ENCODE peak calls at places on chromosomes 11 and 22, in four cellular contexts. J is H9, Y is IMR-90, D is H1. Z is an unnamed sample.

GRCh38 chr11:75031771-75032549 is 43.2 kb downstream of the NEU3 start:
- DNase-seq in J (peak), Y (peak), D (peak), Z (peak)

GRCh38 chr11:28792856-28793255 is 684.7 kb downstream of the METTL15 start:
- DNase-seq in J (peak), Y (no peak), D (no peak), Z (no peak)

GRCh38 chr11:66015094-66015881 is 3.5 kb downstream of the CST6 start:
- DNase-seq in J (no peak), Y (no peak), D (no peak), Z (no peak)

GRCh38 chr11:18727499-18728236 is 1.7 kb upstream of the IGSF22 start:
- DNase-seq in J (peak), Y (peak), D (no peak), Z (peak)

GRCh38 chr11:19244084-19244483 is 3.3 kb upstream of the E2F8 start:
- DNase-seq in J (no peak), Y (no peak), D (no peak), Z (no peak)

GRCh38 chr11:64348611-64349387 is 8.8 kb downstream of the CCDC88B start:
- DNase-seq in J (no peak), Y (no peak), D (no peak), Z (peak)

GRCh38 chr11:61080986-61081590 is 21.2 kb upstream of the CD5 start:
- DNase-seq in J (no peak), Y (no peak), D (no peak), Z (peak)

GRCh38 chr11:88175004-88175706 is at the start of gene RAB38:
- DNase-seq in J (peak), Y (peak), D (peak), Z (peak)

GRCh38 chr11:111737877-111738205 is 28.3 kb downstream of the PPP2R1B start:
- DNase-seq in J (no peak), Y (no peak), D (no peak), Z (no peak)

GRCh38 chr11:9851366-9851765 is 187.5 kb downstream of the SWAP70 start:
- DNase-seq in J (no peak), Y (peak), D (no peak), Z (no peak)

GRCh38 chr11:2304156-2305139 is 2.6 kb downstream of the TSPAN32 start:
- DNase-seq in J (peak), Y (no peak), D (no peak), Z (no peak)

GRCh38 chr11:120028181-120028935 is 109.6 kb downstream of the TRIM29 start:
- DNase-seq in J (peak), Y (no peak), D (no peak), Z (no peak)

GRCh38 chr11:133206313-133207005 is 325.8 kb downstream of the OPCML start:
- DNase-seq in J (no peak), Y (no peak), D (no peak), Z (no peak)

GRCh38 chr11:68213135-68213515 is at the start of gene KMT5B:
- DNase-seq in J (no peak), Y (peak), D (no peak), Z (no peak)

GRCh38 chr11:79269923-79270322 is 170.9 kb downstream of the TENM4 start:
- DNase-seq in J (peak), Y (no peak), D (no peak), Z (peak)

GRCh38 chr22:42316988-42317387 is 46.5 kb upstream of the TCF20 start:
- DNase-seq in J (no peak), Y (no peak), D (no peak), Z (no peak)

GRCh38 chr11:287821-288327 is 1.1 kb upstream of the PGGHG start:
- DNase-seq in J (peak), Y (no peak), D (no peak), Z (no peak)

GRCh38 chr11:34866375-34866774 is 49.8 kb downstream of the APIP start:
- DNase-seq in J (no peak), Y (peak), D (no peak), Z (no peak)

DNA sequence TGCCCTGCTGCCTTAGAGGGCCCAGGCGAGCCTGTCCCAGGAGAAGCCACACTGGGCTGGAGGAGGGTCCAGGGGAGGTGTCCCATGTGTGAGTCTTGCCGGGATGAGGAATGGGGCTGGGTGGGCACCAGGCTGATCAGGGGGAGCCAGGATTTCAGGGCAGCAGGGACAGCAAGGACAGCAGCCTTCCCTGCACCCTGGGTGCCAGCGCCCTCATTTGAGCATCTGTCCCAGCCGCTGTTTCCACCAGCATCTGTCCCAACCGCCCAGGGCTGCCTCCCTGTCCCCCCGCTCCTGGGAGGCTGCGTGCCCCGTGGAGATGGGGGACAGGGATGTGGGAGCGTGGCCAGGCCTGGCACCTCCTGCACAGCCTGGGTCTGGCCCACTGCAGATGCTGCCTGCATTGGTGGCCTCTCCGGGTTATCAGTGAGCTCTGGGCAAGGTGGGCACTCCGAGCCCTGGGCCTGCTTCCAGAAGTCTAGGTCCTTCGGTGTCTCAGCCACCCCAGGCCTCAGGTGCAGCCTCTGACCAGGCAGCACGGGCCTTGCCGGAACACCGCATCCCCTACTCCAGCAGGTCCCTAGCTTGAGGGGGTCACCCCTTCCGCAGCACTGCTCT is 1072.2 kb downstream of the BRD1 start:
- DNase-seq in J (no peak), Y (no peak), D (no peak), Z (no peak)
- H2AK5ac ChIP-seq in J (no peak), Y (no peak), D (no peak), Z (no peak)

GRCh38 chr11:16293204-16293681 is 63.1 kb downstream of the SOX6 start:
- DNase-seq in J (no peak), Y (peak), D (no peak), Z (peak)
- H2AK5ac ChIP-seq in J (no peak), Y (no peak), D (no peak), Z (no peak)

GRCh38 chr11:3903207-3903896 is 47.9 kb downstream of the STIM1 start:
- DNase-seq in J (no peak), Y (no peak), D (no peak), Z (no peak)
- H2AK5ac ChIP-seq in J (no peak), Y (no peak), D (no peak), Z (no peak)

GRCh38 chr22:36461665-36462474 is 19.6 kb downstream of the TXN2 start:
- DNase-seq in J (peak), Y (peak), D (peak), Z (peak)
- H2AK5ac ChIP-seq in J (peak), Y (peak), D (no peak), Z (peak)

DNA sequence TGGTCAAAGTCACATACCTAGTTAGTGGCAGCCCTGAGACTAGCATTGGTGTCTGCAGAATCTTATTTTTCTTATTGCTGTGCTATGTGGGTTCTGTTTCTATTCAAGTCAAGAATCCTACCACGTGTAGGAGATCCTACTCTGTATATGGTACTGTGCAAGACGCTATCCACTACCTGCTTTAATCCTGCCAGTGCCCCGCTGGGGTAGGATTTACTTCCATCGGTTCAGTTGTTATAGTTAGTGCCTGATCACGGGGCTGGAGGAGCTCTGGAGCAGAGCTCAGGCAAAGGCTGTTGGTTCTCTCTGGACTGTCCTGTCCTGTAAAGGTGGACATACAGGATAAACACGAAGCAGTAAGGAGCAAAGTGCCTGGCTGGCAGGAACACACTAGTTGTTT is 167.9 kb downstream of the NTM start:
- DNase-seq in J (no peak), Y (no peak), D (no peak), Z (no peak)
- H2AK5ac ChIP-seq in J (no peak), Y (no peak), D (no peak), Z (no peak)

DNA sequence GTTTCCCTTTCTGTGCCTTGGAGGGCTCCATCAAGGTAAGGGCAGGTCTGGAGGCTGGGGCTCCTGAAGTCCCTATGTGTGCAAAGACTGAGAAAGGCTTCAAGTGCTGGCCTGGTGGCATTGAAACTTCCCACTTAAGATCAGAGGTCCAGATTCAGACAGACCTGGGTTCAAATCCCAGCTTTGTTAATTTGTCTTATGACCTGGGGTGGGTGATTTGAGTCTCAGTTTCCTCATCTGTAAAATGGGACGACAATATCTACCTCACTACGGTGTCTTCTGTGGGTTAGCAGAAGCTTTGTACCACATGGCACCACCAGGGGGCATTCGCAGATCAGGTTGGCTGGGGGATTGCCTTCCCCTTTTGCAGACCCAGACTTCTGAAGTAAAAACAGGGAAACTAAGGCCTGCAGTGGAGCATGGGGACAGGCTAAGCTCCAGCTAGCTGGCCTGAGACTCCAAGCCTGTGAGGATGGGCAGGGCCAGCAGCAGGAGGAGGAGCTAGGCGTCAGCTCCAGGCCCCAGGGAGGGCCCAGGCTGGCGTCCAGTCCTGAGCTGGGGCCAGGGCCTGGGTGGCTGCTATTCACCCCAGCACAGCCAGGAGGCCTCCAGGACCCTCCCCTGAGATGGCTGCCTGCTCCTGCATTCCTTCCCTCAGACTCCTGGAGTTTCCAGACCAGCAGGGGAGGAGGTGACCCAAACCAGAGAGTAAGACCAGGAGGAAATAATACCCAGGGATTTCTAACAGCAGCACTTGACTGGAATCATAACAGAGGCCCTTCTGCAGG is 1.5 kb downstream of the CASTOR1 start:
- DNase-seq in J (peak), Y (peak), D (peak), Z (peak)
- H2AK5ac ChIP-seq in J (no peak), Y (peak), D (no peak), Z (no peak)